ENCODE peak calls at places on chromosomes 11 and 22, in eight cellular contexts. R is head of caudate nucleus; D is GM13977; O is fibroblast of the conjunctiva; Y is stimulated activated CD4-positive, alpha-beta T cell treated with anti-CD3 and anti-CD28 coated beads, Interleukin-2, amount 100 ng/mL, for 4 hours; P is astrocyte of the spinal cord; Z is GM04503; C is HTR-8/SVneo. M is an unnamed sample.

GRCh38 chr11:87128372-87128771 is 90.6 kb downstream of the TMEM135 start:
- DNase-seq in R (no peak), D (no peak), O (no peak), Y (no peak), P (no peak), Z (no peak), C (no peak), M (no peak)

GRCh38 chr11:9516113-9516512 is 55.3 kb downstream of the ZNF143 start:
- DNase-seq in R (no peak), D (no peak), O (no peak), Y (no peak), P (no peak), Z (no peak), C (no peak), M (no peak)

GRCh38 chr11:1071571-1072115 is 3.0 kb upstream of the MUC2 start:
- DNase-seq in R (no peak), D (no peak), O (no peak), Y (no peak), P (no peak), Z (no peak), C (no peak), M (no peak)

GRCh38 chr11:128498846-128499245 is 88.5 kb downstream of the ETS1 start:
- DNase-seq in R (no peak), D (no peak), O (no peak), Y (no peak), P (peak), Z (peak), C (no peak), M (no peak)

GRCh38 chr11:117830072-117830471 is 5.5 kb upstream of the FXYD2 start:
- DNase-seq in R (no peak), D (no peak), O (no peak), Y (no peak), P (no peak), Z (no peak), C (no peak), M (no peak)

GRCh38 chr11:29634248-29634647 is 382.6 kb downstream of the KCNA4 start:
- DNase-seq in R (no peak), D (no peak), O (no peak), Y (no peak), P (no peak), Z (no peak), C (no peak), M (no peak)

GRCh38 chr11:119403021-119403420 is 20.0 kb downstream of the THY1 start:
- DNase-seq in R (no peak), D (peak), O (no peak), Y (no peak), P (no peak), Z (no peak), C (no peak), M (no peak)

GRCh38 chr22:38135133-38135706 is 24.7 kb upstream of the BAIAP2L2 start:
- DNase-seq in R (no peak), D (no peak), O (peak), Y (no peak), P (peak), Z (peak), C (peak), M (no peak)

GRCh38 chr22:33873666-33874065 is 46.6 kb downstream of the LARGE1 start:
- DNase-seq in R (no peak), D (no peak), O (no peak), Y (no peak), P (no peak), Z (no peak), C (no peak), M (no peak)

GRCh38 chr11:16785520-16786128 is 47.2 kb downstream of the C11orf58 start:
- DNase-seq in R (peak), D (peak), O (peak), Y (peak), P (peak), Z (no peak), C (peak), M (peak)

GRCh38 chr11:120183701-120184141 is 27.1 kb upstream of the OAF start:
- DNase-seq in R (peak), D (no peak), O (no peak), Y (no peak), P (no peak), Z (no peak), C (no peak), M (no peak)

GRCh38 chr22:29632672-29633071 is 29.2 kb downstream of the NF2 start:
- DNase-seq in R (no peak), D (no peak), O (no peak), Y (no peak), P (no peak), Z (no peak), C (no peak), M (no peak)

GRCh38 chr11:45091563-45092392 is 54.7 kb upstream of the PRDM11 start:
- DNase-seq in R (no peak), D (no peak), O (peak), Y (no peak), P (no peak), Z (no peak), C (no peak), M (no peak)

GRCh38 chr22:50622723-50623327 is 5.1 kb downstream of the ARSA start:
- DNase-seq in R (no peak), D (no peak), O (no peak), Y (no peak), P (no peak), Z (no peak), C (no peak), M (no peak)

GRCh38 chr11:80146231-80146630 is 705.4 kb upstream of the TENM4 start:
- DNase-seq in R (no peak), D (no peak), O (no peak), Y (no peak), P (no peak), Z (no peak), C (no peak), M (no peak)

GRCh38 chr11:88886796-88887195 is 179.0 kb downstream of the GRM5 start:
- DNase-seq in R (no peak), D (peak), O (peak), Y (peak), P (peak), Z (peak), C (no peak), M (no peak)

GRCh38 chr11:42576318-42576717 is 735.5 kb upstream of the API5 start:
- DNase-seq in R (no peak), D (no peak), O (no peak), Y (no peak), P (no peak), Z (no peak), C (no peak), M (no peak)

GRCh38 chr11:111245425-111245824 is at the start of gene POU2AF2:
- DNase-seq in R (no peak), D (no peak), O (no peak), Y (no peak), P (no peak), Z (no peak), C (no peak), M (no peak)

GRCh38 chr11:93123351-93123898 is 74.4 kb downstream of the SLC36A4 start:
- DNase-seq in R (no peak), D (no peak), O (no peak), Y (no peak), P (peak), Z (no peak), C (no peak), M (no peak)

GRCh38 chr11:3837793-3838192 is 3.0 kb downstream of the RHOG start:
- DNase-seq in R (peak), D (no peak), O (no peak), Y (no peak), P (no peak), Z (peak), C (no peak), M (no peak)

GRCh38 chr22:38219644-38220043 is 17.9 kb downstream of the MAFF start:
- DNase-seq in R (no peak), D (no peak), O (no peak), Y (no peak), P (no peak), Z (no peak), C (no peak), M (no peak)

GRCh38 chr11:129215506-129216245 is 23.6 kb upstream of the ARHGAP32 start:
- DNase-seq in R (no peak), D (no peak), O (no peak), Y (no peak), P (no peak), Z (no peak), C (no peak), M (no peak)

GRCh38 chr22:29219881-29220670 is 14.4 kb downstream of the EMID1 start:
- DNase-seq in R (no peak), D (no peak), O (no peak), Y (no peak), P (no peak), Z (no peak), C (no peak), M (peak)

GRCh38 chr11:35214792-35215193 is 75.8 kb downstream of the CD44 start:
- DNase-seq in R (no peak), D (no peak), O (peak), Y (peak), P (peak), Z (peak), C (peak), M (no peak)

GRCh38 chr11:114308689-114309089 is 12.5 kb downstream of the NNMT start:
- DNase-seq in R (no peak), D (no peak), O (no peak), Y (no peak), P (peak), Z (peak), C (no peak), M (no peak)

GRCh38 chr22:41517172-41518047 is 26.9 kb downstream of the POLR3H start:
- DNase-seq in R (peak), D (peak), O (peak), Y (no peak), P (peak), Z (no peak), C (peak), M (no peak)

GRCh38 chr22:32996702-32997101 is 61.5 kb downstream of the SYN3 start:
- DNase-seq in R (no peak), D (no peak), O (peak), Y (no peak), P (no peak), Z (no peak), C (peak), M (no peak)

GRCh38 chr22:30876221-30876751 is 92.3 kb downstream of the MORC2 start:
- DNase-seq in R (peak), D (no peak), O (no peak), Y (no peak), P (no peak), Z (no peak), C (no peak), M (no peak)

GRCh38 chr22:18000441-18001039 is 23.8 kb downstream of the MICAL3 start:
- DNase-seq in R (peak), D (peak), O (no peak), Y (no peak), P (no peak), Z (no peak), C (peak), M (no peak)

GRCh38 chr11:103897156-103897555 is 139.3 kb upstream of the DDI1 start:
- DNase-seq in R (no peak), D (no peak), O (no peak), Y (no peak), P (no peak), Z (no peak), C (no peak), M (no peak)

M was measured in GM12891.